ENCODE peak calls at places on chromosomes 13 and 19, in seven cellular contexts. M is KG1; R is NCI-H2081 treated with DMSO at 0.1 percent for 48 hours; B is dorsolateral prefrontal cortex; L is activated CD4-positive, alpha-beta T cell treated with anti-CD3 and anti-CD28 coated beads, Interleukin-2, amount 10 ng/mL, durations not matched to agents 7 days and 5 days; X is caudate nucleus; Y is ELR. N is an unnamed sample.

GRCh38 chr19:32872391-32872790 is 2.8 kb upstream of the SLC7A9 start:
- DNase-seq in M (no peak), R (no peak), B (no peak), L (no peak), X (no peak), Y (no peak), N (no peak)

GRCh38 chr19:2607712-2608601 is 94.5 kb downstream of the GNG7 start:
- DNase-seq in M (no peak), R (no peak), B (no peak), L (peak; percentile 53), X (peak; percentile 59), Y (no peak), N (no peak)

GRCh38 chr13:39942901-39943273 is 287.4 kb downstream of the COG6 start:
- DNase-seq in M (peak; percentile 60), R (no peak), B (peak; percentile 28), L (peak; percentile 76), X (peak; percentile 20), Y (peak; percentile 84), N (peak; percentile 63)

GRCh38 chr19:966481-967088 is 17.6 kb upstream of the WDR18 start:
- DNase-seq in M (no peak), R (no peak), B (no peak), L (no peak), X (no peak), Y (no peak), N (no peak)

GRCh38 chr13:38686635-38687245 is at the start of gene FREM2:
- DNase-seq in M (no peak), R (no peak), B (no peak), L (no peak), X (peak; percentile 63), Y (peak; percentile 17), N (peak; percentile 31)

GRCh38 chr19:40596608-40597328 is 4.4 kb upstream of the LTBP4 start:
- DNase-seq in M (no peak), R (no peak), B (no peak), L (no peak), X (no peak), Y (peak; percentile 78), N (peak; percentile 64)

GRCh38 chr19:5138606-5139594 is 170.0 kb downstream of the KDM4B start:
- DNase-seq in M (peak; percentile 83), R (no peak), B (no peak), L (peak; percentile 89), X (no peak), Y (peak; percentile 95), N (peak; percentile 10)

GRCh38 chr19:47107201-47107952 is 6.2 kb downstream of the ZC3H4 start:
- DNase-seq in M (peak; percentile 52), R (no peak), B (no peak), L (peak; percentile 55), X (no peak), Y (peak; percentile 43), N (no peak)

GRCh38 chr19:42132851-42133528 is 744 bp upstream of the POU2F2 start:
- DNase-seq in M (peak; percentile 45), R (peak; percentile 9), B (peak; percentile 65), L (peak; percentile 80), X (peak; percentile 40), Y (peak; percentile 70), N (peak; percentile 21)

GRCh38 chr13:45786293-45786920 is 65.1 kb downstream of the SIAH3 start:
- DNase-seq in M (no peak), R (no peak), B (no peak), L (no peak), X (no peak), Y (no peak), N (no peak)

GRCh38 chr19:21532904-21533303 is 27.5 kb downstream of the ZNF429 start:
- DNase-seq in M (no peak), R (no peak), B (no peak), L (no peak), X (no peak), Y (no peak), N (no peak)

GRCh38 chr13:27919299-27919933 is 384 bp upstream of the PDX1 start:
- DNase-seq in M (no peak), R (peak; percentile 13), B (no peak), L (no peak), X (no peak), Y (no peak), N (no peak)

GRCh38 chr19:10769533-10770491 is 51.9 kb downstream of the DNM2 start:
- DNase-seq in M (no peak), R (no peak), B (peak; percentile 59), L (peak; percentile 39), X (peak; percentile 50), Y (peak; percentile 42), N (no peak)